ENCODE peak calls at places on chromosomes 5 and 9, in four cellular contexts. S is CD8-positive, alpha-beta memory T cell; C is tibial nerve; X is pancreas. U is an unnamed sample.

GRCh38 chr9:88524911-88525310 is 10.1 kb upstream of the NXNL2 start:
- DNase-seq in S (no peak), C (no peak), X (no peak), U (peak)

GRCh38 chr9:7910426-7911015 is 110.9 kb upstream of the DMAC1 start:
- DNase-seq in S (no peak), C (no peak), X (no peak), U (no peak)

GRCh38 chr5:54212331-54212730 is 98.0 kb downstream of the ARL15 start:
- DNase-seq in S (no peak), C (no peak), X (no peak), U (no peak)

GRCh38 chr5:135543151-135543818 is 7.5 kb upstream of the NEUROG1 start:
- DNase-seq in S (no peak), C (no peak), X (no peak), U (no peak)

GRCh38 chr9:76415731-76416130 is 21.5 kb upstream of the RFK start:
- DNase-seq in S (no peak), C (no peak), X (no peak), U (no peak)

GRCh38 chr9:34547960-34548603 is 25.3 kb upstream of the ENHO start:
- DNase-seq in S (no peak), C (peak), X (peak), U (peak)

GRCh38 chr5:36242534-36243144 is 914 bp upstream of the NADK2 start:
- DNase-seq in S (no peak), C (peak), X (peak), U (peak)

GRCh38 chr5:74290634-74291033 is 349.9 kb downstream of the ENC1 start:
- DNase-seq in S (no peak), C (no peak), X (no peak), U (no peak)

GRCh38 chr9:32954642-32955041 is 46.8 kb downstream of the APTX start:
- DNase-seq in S (no peak), C (no peak), X (no peak), U (no peak)

GRCh38 chr9:130883479-130883878 is 13.1 kb downstream of the QRFP start:
- DNase-seq in S (no peak), C (no peak), X (no peak), U (no peak)

GRCh38 chr5:14351086-14351661 is 208.0 kb downstream of the TRIO start:
- DNase-seq in S (no peak), C (no peak), X (no peak), U (no peak)

GRCh38 chr5:157518963-157519362 is 56.6 kb downstream of the ADAM19 start:
- DNase-seq in S (no peak), C (no peak), X (no peak), U (no peak)

GRCh38 chr9:113436753-113437515 is 26.4 kb downstream of the C9orf43 start:
- DNase-seq in S (no peak), C (no peak), X (no peak), U (no peak)

GRCh38 chr5:128349044-128349629 is 188.9 kb downstream of the FBN2 start:
- DNase-seq in S (no peak), C (no peak), X (no peak), U (no peak)

GRCh38 chr9:93978498-93978897 is 23.3 kb upstream of the BARX1 start:
- DNase-seq in S (no peak), C (no peak), X (no peak), U (no peak)

GRCh38 chr9:99373912-99374311 is 151.8 kb downstream of the SEC61B start:
- DNase-seq in S (no peak), C (no peak), X (no peak), U (no peak)

GRCh38 chr5:80191991-80192398 is 63.9 kb downstream of the SERINC5 start:
- DNase-seq in S (peak), C (no peak), X (no peak), U (no peak)

GRCh38 chr9:70488793-70489105 is 74.3 kb upstream of the KLF9 start:
- DNase-seq in S (no peak), C (peak), X (no peak), U (no peak)

GRCh38 chr5:176796970-176797369 is 13.4 kb upstream of the UNC5A start:
- DNase-seq in S (no peak), C (no peak), X (no peak), U (no peak)

GRCh38 chr5:140345919-140346347 is 470 bp downstream of the HBEGF start:
- DNase-seq in S (no peak), C (no peak), X (peak), U (peak)

GRCh38 chr9:880725-881124 is 39.2 kb downstream of the DMRT1 start:
- DNase-seq in S (peak), C (no peak), X (no peak), U (no peak)

GRCh38 chr5:171093598-171093997 is 215.4 kb upstream of the TLX3 start:
- DNase-seq in S (no peak), C (no peak), X (no peak), U (no peak)

GRCh38 chr5:151592855-151593408 is 1.8 kb upstream of the FAT2 start:
- DNase-seq in S (no peak), C (peak), X (no peak), U (no peak)

GRCh38 chr5:142106061-142106460 is 2.5 kb upstream of the NDFIP1 start:
- DNase-seq in S (no peak), C (peak), X (no peak), U (no peak)

GRCh38 chr5:124371121-124371706 is 375.2 kb downstream of the ZNF608 start:
- DNase-seq in S (no peak), C (peak), X (no peak), U (no peak)

GRCh38 chr5:53206562-53206961 is 97.0 kb upstream of the MOCS2 start:
- DNase-seq in S (no peak), C (no peak), X (no peak), U (no peak)

GRCh38 chr5:139637438-139638089 is 10.6 kb upstream of the CXXC5 start:
- DNase-seq in S (peak), C (peak), X (peak), U (peak)

GRCh38 chr9:36166150-36166927 is 2.8 kb upstream of the CCIN start:
- DNase-seq in S (peak), C (peak), X (peak), U (peak)

GRCh38 chr9:36164989-36165388 is 4.2 kb upstream of the CCIN start:
- DNase-seq in S (no peak), C (no peak), X (no peak), U (no peak)

GRCh38 chr9:36164361-36164760 is 4.8 kb upstream of the CCIN start:
- DNase-seq in S (no peak), C (no peak), X (no peak), U (no peak)

GRCh38 chr9:36163840-36164175 is 5.4 kb upstream of the CCIN start:
- DNase-seq in S (no peak), C (no peak), X (no peak), U (no peak)

GRCh38 chr9:36165766-36166149 is 3.4 kb upstream of the CCIN start:
- DNase-seq in S (no peak), C (no peak), X (no peak), U (no peak)
- H3K4me3 ChIP-seq in S (no peak), C (peak), X (peak), U (peak)

GRCh38 chr5:1931590-1932138 is 48.9 kb upstream of the IRX4 start:
- DNase-seq in S (no peak), C (no peak), X (peak), U (no peak)
- H3K27ac ChIP-seq in S (no peak), C (no peak), X (peak), U (no peak)

DNA sequence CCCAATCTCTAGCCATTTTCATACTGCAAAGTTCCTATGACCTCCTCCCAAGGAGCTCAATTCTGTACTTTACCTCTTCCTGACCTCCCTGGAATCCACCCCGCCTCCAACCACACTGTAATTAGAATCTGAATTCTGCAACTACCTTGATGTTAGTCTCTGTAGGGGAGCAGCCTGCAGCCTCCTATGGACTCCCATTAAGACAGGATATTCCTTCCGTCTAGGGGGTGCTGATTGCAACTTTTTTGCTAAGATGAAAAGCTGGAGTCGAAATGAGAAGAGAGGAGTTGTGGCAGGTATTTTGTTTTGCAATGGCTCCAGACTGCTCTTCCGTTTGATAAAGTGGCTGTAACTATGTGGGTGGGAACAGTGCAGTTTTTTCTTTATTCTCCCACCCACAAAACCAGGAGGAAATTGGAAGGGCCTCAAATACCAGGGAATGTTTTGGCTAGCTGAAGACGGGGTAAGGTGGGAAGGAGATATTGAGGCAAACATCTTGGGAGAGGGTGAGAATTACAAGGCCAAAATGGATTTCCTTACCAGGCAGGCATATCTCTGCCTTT is 23.8 kb downstream of the ANXA2R start:
- DNase-seq in S (no peak), C (no peak), X (no peak), U (no peak)
- H3K4me3 ChIP-seq in S (peak), C (no peak), X (no peak), U (no peak)

GRCh38 chr5:11383506-11384095 is 520.6 kb downstream of the CTNND2 start:
- DNase-seq in S (no peak), C (no peak), X (no peak), U (no peak)
- H3K27ac ChIP-seq in S (no peak), C (no peak), X (no peak), U (no peak)

DNA sequence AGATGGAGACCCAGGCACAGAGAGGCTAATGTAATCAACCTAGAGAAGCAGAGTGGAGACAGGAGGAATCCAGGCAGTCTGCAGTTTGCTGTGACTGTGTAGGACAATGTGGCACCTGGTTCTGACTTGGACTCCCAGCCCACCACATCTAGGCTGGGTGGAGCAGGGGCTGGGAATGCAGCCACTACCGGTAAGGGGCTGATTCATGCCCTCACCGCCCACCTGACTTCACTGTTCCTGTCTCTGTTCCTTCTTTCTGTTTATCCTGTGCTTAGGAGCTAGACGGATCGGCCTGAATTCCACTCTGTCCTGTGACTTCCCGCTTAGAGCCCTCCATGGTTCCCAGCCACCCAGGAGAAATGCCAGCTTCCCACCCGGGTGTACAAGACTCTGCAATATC is 2.6 kb downstream of the PDLIM4 start:
- DNase-seq in S (no peak), C (no peak), X (no peak), U (peak)
- H3K4me3 ChIP-seq in S (no peak), C (peak), X (no peak), U (no peak)